ENCODE peak calls at places on chromosome 12, in nine cellular contexts. One of them, this sample, is unnamed.

GRCh38 chr12:76259071-76259470 is 89.1 kb downstream of the BBS10 start:
- DNase-seq in mucosa of descending colon: no peak
- DNase-seq in AG09309: no peak
- DNase-seq in HL-60: no peak
- DNase-seq in suprapubic skin: no peak
- DNase-seq in cardiac fibroblast: peak; percentile 54
- DNase-seq in BE2C: no peak
- DNase-seq in OCI-LY7: no peak
- DNase-seq in tibial artery: no peak
- DNase-seq in this sample: peak; percentile 39

GRCh38 chr12:112350593-112351592 is 31.3 kb downstream of the HECTD4 start:
- DNase-seq in cardiac fibroblast: no peak
- DNase-seq in HL-60: no peak
- DNase-seq in suprapubic skin: no peak
- DNase-seq in tibial artery: no peak
- DNase-seq in OCI-LY7: no peak
- DNase-seq in AG09309: peak; percentile 13
- DNase-seq in mucosa of descending colon: no peak
- DNase-seq in BE2C: peak; percentile 35
- DNase-seq in this sample: peak; percentile 49

GRCh38 chr12:94603434-94604068 is 46.8 kb downstream of the TMCC3 start:
- DNase-seq in AG09309: no peak
- DNase-seq in tibial artery: peak; percentile 26
- DNase-seq in suprapubic skin: no peak
- DNase-seq in OCI-LY7: peak; percentile 61
- DNase-seq in mucosa of descending colon: peak; percentile 77
- DNase-seq in cardiac fibroblast: peak; percentile 20
- DNase-seq in BE2C: peak; percentile 45
- DNase-seq in HL-60: peak; percentile 53
- DNase-seq in this sample: no peak

GRCh38 chr12:32860182-32860581 is 36.4 kb downstream of the PKP2 start:
- DNase-seq in OCI-LY7: no peak
- DNase-seq in suprapubic skin: no peak
- DNase-seq in cardiac fibroblast: peak; percentile 37
- DNase-seq in mucosa of descending colon: no peak
- DNase-seq in tibial artery: no peak
- DNase-seq in HL-60: no peak
- DNase-seq in AG09309: no peak
- DNase-seq in BE2C: no peak
- DNase-seq in this sample: no peak

GRCh38 chr12:114528766-114529165 is 122.8 kb upstream of the TBX5 start:
- DNase-seq in BE2C: no peak
- DNase-seq in HL-60: no peak
- DNase-seq in cardiac fibroblast: no peak
- DNase-seq in AG09309: no peak
- DNase-seq in tibial artery: no peak
- DNase-seq in OCI-LY7: no peak
- DNase-seq in mucosa of descending colon: no peak
- DNase-seq in suprapubic skin: no peak
- DNase-seq in this sample: no peak

GRCh38 chr12:65725376-65725775 is 98.9 kb upstream of the HMGA2 start:
- DNase-seq in cardiac fibroblast: no peak
- DNase-seq in OCI-LY7: no peak
- DNase-seq in mucosa of descending colon: no peak
- DNase-seq in suprapubic skin: no peak
- DNase-seq in BE2C: no peak
- DNase-seq in tibial artery: no peak
- DNase-seq in AG09309: no peak
- DNase-seq in HL-60: no peak
- DNase-seq in this sample: no peak

GRCh38 chr12:121801601-121802484 is 2.0 kb upstream of the SETD1B start:
- DNase-seq in BE2C: no peak
- DNase-seq in mucosa of descending colon: peak; percentile 44
- DNase-seq in tibial artery: no peak
- DNase-seq in OCI-LY7: peak; percentile 66
- DNase-seq in cardiac fibroblast: peak; percentile 79
- DNase-seq in HL-60: peak; percentile 54
- DNase-seq in AG09309: no peak
- DNase-seq in suprapubic skin: no peak
- DNase-seq in this sample: peak; percentile 47

GRCh38 chr12:132445884-132446471 is 44.0 kb upstream of the FBRSL1 start:
- DNase-seq in suprapubic skin: no peak
- DNase-seq in BE2C: no peak
- DNase-seq in tibial artery: no peak
- DNase-seq in cardiac fibroblast: peak; percentile 80
- DNase-seq in AG09309: peak; percentile 11
- DNase-seq in mucosa of descending colon: peak; percentile 67
- DNase-seq in OCI-LY7: peak; percentile 93
- DNase-seq in HL-60: peak; percentile 88
- DNase-seq in this sample: peak; percentile 92

GRCh38 chr12:71947645-71948105 is 9.0 kb downstream of the TPH2 start:
- DNase-seq in mucosa of descending colon: no peak
- DNase-seq in HL-60: no peak
- DNase-seq in OCI-LY7: no peak
- DNase-seq in BE2C: no peak
- DNase-seq in cardiac fibroblast: peak; percentile 15
- DNase-seq in AG09309: no peak
- DNase-seq in suprapubic skin: no peak
- DNase-seq in tibial artery: no peak
- DNase-seq in this sample: peak; percentile 67

GRCh38 chr12:15829949-15830348 is 40.8 kb upstream of the EPS8 start:
- DNase-seq in BE2C: no peak
- DNase-seq in mucosa of descending colon: no peak
- DNase-seq in OCI-LY7: no peak
- DNase-seq in AG09309: no peak
- DNase-seq in tibial artery: no peak
- DNase-seq in cardiac fibroblast: peak; percentile 37
- DNase-seq in HL-60: no peak
- DNase-seq in suprapubic skin: no peak
- DNase-seq in this sample: peak; percentile 82
- H3K4me3 ChIP-seq in BE2C: no peak overlapping the region
- H3K4me3 ChIP-seq in mucosa of descending colon: no peak overlapping the region
- H3K4me3 ChIP-seq in OCI-LY7: no peak overlapping the region
- H3K4me3 ChIP-seq in AG09309: no peak overlapping the region
- H3K4me3 ChIP-seq in tibial artery: no peak overlapping the region
- H3K4me3 ChIP-seq in cardiac fibroblast: no peak overlapping the region
- H3K4me3 ChIP-seq in HL-60: no peak overlapping the region
- H3K4me3 ChIP-seq in suprapubic skin: no peak overlapping the region
- H3K4me3 ChIP-seq in this sample: no peak overlapping the region

DNA sequence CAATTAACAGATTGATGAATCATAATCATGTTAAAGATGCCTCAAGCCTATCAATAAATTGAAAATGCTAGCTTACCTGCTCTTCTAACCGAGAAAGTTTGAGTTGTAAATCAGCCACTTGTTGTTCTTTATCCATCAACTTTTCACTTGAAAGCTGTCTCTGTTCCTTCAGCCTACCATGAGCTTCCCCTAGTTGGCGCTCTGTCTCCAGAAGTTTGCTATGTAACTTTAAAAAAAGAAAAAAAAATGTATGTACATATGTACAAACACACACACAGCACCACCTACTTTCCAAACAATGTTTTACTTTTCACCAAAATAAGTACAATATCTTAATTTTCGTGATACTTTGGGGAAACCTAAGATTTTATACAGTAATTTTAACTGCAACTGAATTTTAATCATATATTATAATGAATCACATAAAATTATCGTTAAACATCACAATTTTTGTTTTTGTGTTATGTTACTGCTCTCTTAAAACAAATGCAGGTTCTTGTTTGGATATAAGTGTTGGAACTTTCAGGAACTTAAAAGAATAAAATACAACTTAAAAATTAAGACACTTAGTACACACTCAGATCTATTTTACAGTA is 101.2 kb downstream of the EEA1 start:
- DNase-seq in mucosa of descending colon: peak; percentile 74
- DNase-seq in AG09309: no peak
- DNase-seq in cardiac fibroblast: peak; percentile 70
- DNase-seq in OCI-LY7: peak; percentile 54
- DNase-seq in suprapubic skin: no peak
- DNase-seq in HL-60: peak; percentile 28
- DNase-seq in BE2C: peak; percentile 40
- DNase-seq in tibial artery: no peak
- DNase-seq in this sample: peak; percentile 67
- TF ChIP-seq CTCF in mucosa of descending colon: peak; percentile 42
- TF ChIP-seq CTCF in AG09309: peak; percentile 83
- TF ChIP-seq CTCF in cardiac fibroblast: peak; percentile 94
- TF ChIP-seq CTCF in OCI-LY7: peak; percentile 99
- TF ChIP-seq CTCF in suprapubic skin: peak; percentile 46
- TF ChIP-seq CTCF in HL-60: peak; percentile 72
- TF ChIP-seq CTCF in BE2C: peak; percentile 91
- TF ChIP-seq CTCF in tibial artery: peak; percentile 29
- TF ChIP-seq CTCF in this sample: peak; percentile 87

DNA sequence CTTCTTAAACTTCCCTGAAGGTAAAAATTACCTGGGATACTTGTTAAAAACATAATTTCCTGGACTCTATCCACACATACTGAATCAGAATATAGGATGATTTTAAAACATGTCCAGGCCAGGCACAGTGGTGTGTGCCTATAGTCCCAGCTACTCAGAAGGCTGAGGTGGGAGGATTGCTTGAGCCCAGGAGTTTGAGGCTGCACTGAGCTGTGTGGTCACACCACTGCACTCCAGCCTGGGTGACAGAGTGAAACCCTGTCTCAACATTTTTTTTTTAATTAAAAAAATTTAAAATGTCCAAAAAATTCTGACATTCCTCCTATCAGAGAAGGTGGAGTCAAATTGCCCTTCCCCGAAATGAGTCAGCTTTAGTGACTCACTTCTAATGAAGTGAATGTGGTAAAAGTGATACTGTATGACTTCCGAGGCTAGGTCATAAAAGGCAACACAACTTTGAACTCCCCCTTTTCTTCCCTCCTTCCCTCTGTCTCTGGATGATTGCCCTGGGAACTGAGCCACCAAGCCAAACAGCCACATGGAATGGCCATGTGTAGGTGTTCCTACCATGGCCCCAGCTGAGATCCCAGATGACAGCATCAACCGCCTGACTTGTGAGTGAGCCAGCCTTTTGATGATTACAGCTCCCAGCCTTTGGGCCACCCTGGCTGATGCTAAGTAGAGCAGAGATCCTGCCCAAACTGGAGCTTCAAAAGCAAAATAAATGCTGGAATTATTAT is 36.3 kb downstream of the LIMA1 start:
- DNase-seq in HL-60: no peak
- DNase-seq in mucosa of descending colon: peak; percentile 89
- DNase-seq in suprapubic skin: peak; percentile 91
- DNase-seq in tibial artery: peak; percentile 86
- DNase-seq in BE2C: peak; percentile 23
- DNase-seq in cardiac fibroblast: peak; percentile 94
- DNase-seq in OCI-LY7: no peak
- DNase-seq in AG09309: peak; percentile 93
- DNase-seq in this sample: peak; percentile 100
- H3K4me3 ChIP-seq in HL-60: no peak overlapping the region
- H3K4me3 ChIP-seq in mucosa of descending colon: no peak overlapping the region
- H3K4me3 ChIP-seq in suprapubic skin: no peak overlapping the region
- H3K4me3 ChIP-seq in tibial artery: no peak overlapping the region
- H3K4me3 ChIP-seq in BE2C: no peak overlapping the region
- H3K4me3 ChIP-seq in cardiac fibroblast: no peak overlapping the region
- H3K4me3 ChIP-seq in OCI-LY7: no peak overlapping the region
- H3K4me3 ChIP-seq in AG09309: no peak overlapping the region
- H3K4me3 ChIP-seq in this sample: no peak overlapping the region

GRCh38 chr12:88578274-88578673 is 2.0 kb downstream of the KITLG start:
- DNase-seq in BE2C: no peak
- DNase-seq in OCI-LY7: no peak
- DNase-seq in suprapubic skin: no peak
- DNase-seq in tibial artery: no peak
- DNase-seq in cardiac fibroblast: no peak
- DNase-seq in mucosa of descending colon: no peak
- DNase-seq in HL-60: no peak
- DNase-seq in AG09309: no peak
- DNase-seq in this sample: peak; percentile 43

GRCh38 chr12:88577537-88577936 is 2.7 kb downstream of the KITLG start:
- DNase-seq in AG09309: no peak
- DNase-seq in tibial artery: no peak
- DNase-seq in mucosa of descending colon: no peak
- DNase-seq in suprapubic skin: no peak
- DNase-seq in OCI-LY7: no peak
- DNase-seq in BE2C: no peak
- DNase-seq in HL-60: no peak
- DNase-seq in cardiac fibroblast: no peak
- DNase-seq in this sample: peak; percentile 48

GRCh38 chr12:88578821-88579518 is 1.3 kb downstream of the KITLG start:
- DNase-seq in OCI-LY7: no peak
- DNase-seq in cardiac fibroblast: no peak
- DNase-seq in tibial artery: peak; percentile 33
- DNase-seq in suprapubic skin: no peak
- DNase-seq in HL-60: peak; percentile 32
- DNase-seq in mucosa of descending colon: peak; percentile 64
- DNase-seq in AG09309: no peak
- DNase-seq in BE2C: no peak
- DNase-seq in this sample: peak; percentile 41

GRCh38 chr12:88579572-88579940 is 715 bp downstream of the KITLG start:
- DNase-seq in BE2C: peak; percentile 16
- DNase-seq in tibial artery: peak; percentile 51
- DNase-seq in mucosa of descending colon: peak; percentile 65
- DNase-seq in suprapubic skin: no peak
- DNase-seq in HL-60: peak; percentile 13
- DNase-seq in cardiac fibroblast: no peak
- DNase-seq in OCI-LY7: no peak
- DNase-seq in AG09309: no peak
- DNase-seq in this sample: no peak

DNA sequence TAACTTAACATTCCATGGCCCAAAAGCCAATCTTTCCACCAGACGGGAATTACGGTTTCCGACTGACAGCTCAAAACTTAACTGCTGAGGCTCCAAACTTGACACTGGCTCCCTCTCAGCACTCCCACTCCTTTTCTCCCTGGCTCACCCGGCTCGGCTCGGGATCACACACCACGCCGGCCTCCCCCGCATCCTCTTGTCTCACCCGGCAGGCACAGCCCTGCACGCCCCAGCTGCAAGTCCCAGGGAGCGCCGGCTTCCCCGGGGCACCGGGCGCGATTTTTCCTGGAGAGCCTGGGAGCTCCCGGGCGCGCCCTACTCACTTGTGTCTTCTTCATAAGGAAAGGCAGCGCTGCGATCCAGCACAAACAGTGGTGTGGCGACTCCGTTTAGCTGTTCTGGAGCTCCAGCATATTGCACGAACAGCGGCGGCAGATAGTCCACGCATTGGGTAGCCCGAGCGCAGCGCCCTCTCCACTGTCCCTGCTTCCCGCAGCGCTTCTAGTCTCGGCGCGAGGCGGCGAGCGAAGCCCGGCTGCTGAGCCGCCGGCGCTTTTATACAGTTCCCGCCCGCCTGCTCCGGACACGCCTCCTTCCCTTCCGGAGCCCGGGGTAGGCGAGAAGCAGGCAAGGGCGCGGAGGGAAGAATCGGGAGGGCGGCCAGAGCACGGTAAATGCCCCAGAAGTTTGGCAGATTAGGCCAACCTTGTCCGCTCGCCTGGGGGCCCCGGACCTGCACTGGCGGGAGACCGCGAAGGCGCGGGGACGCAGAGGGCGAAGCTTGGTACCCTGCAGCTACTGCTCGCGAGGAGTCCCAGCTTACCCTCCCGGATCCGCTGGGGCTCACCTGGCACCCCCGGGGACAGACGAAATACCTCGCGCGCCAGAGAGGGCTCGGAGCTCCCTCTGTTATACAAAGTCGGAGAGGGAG is at the start of gene KITLG:
- DNase-seq in suprapubic skin: peak; percentile 84
- DNase-seq in BE2C: peak; percentile 69
- DNase-seq in mucosa of descending colon: peak; percentile 88
- DNase-seq in tibial artery: peak; percentile 81
- DNase-seq in HL-60: peak; percentile 62
- DNase-seq in OCI-LY7: no peak
- DNase-seq in cardiac fibroblast: peak; percentile 93
- DNase-seq in AG09309: no peak
- DNase-seq in this sample: peak; percentile 82
- TF ChIP-seq CTCF in suprapubic skin: no peak
- TF ChIP-seq CTCF in BE2C: no peak
- TF ChIP-seq CTCF in mucosa of descending colon: no peak
- TF ChIP-seq CTCF in tibial artery: no peak
- TF ChIP-seq CTCF in HL-60: no peak
- TF ChIP-seq CTCF in OCI-LY7: no peak
- TF ChIP-seq CTCF in cardiac fibroblast: peak; percentile 44
- TF ChIP-seq CTCF in AG09309: peak; percentile 55
- TF ChIP-seq CTCF in this sample: peak; percentile 23

GRCh38 chr12:109458086-109458485 is 19.0 kb downstream of the KCTD10 start:
- DNase-seq in suprapubic skin: no peak
- DNase-seq in OCI-LY7: no peak
- DNase-seq in mucosa of descending colon: no peak
- DNase-seq in HL-60: no peak
- DNase-seq in tibial artery: no peak
- DNase-seq in AG09309: no peak
- DNase-seq in BE2C: no peak
- DNase-seq in cardiac fibroblast: peak; percentile 54
- DNase-seq in this sample: peak; percentile 70
- H3K4me3 ChIP-seq in suprapubic skin: no peak overlapping the region
- H3K4me3 ChIP-seq in OCI-LY7: no peak overlapping the region
- H3K4me3 ChIP-seq in mucosa of descending colon: no peak overlapping the region
- H3K4me3 ChIP-seq in HL-60: no peak overlapping the region
- H3K4me3 ChIP-seq in tibial artery: no peak overlapping the region
- H3K4me3 ChIP-seq in AG09309: no peak overlapping the region
- H3K4me3 ChIP-seq in BE2C: no peak overlapping the region
- H3K4me3 ChIP-seq in cardiac fibroblast: no peak overlapping the region
- H3K4me3 ChIP-seq in this sample: no peak overlapping the region

This sample was measured in fibroblast of mammary gland.